ENCODE peak calls at places on chromosome X, in ten cellular contexts. Y is lower lobe of right lung; Z is CD8-positive, alpha-beta memory T cell; A is PC-3; P is mesendoderm; V is activated T-cell treated with anti-CD3 and anti-CD28 coated beads for 24 hours; Q is foreskin melanocyte; N is KG1; B is H54; W is iPS-NIHi11. E is an unnamed sample.

GRCh38 chrX:37871626-37872302 is 24.4 kb upstream of the DYNLT3 start:
- DNase-seq in Y (no peak), Z (no peak), A (peak), P (peak), V (no peak), Q (peak), N (no peak), B (peak), W (peak), E (peak)

GRCh38 chrX:56759736-56760409 is 30.8 kb downstream of the NBDY start:
- DNase-seq in Y (no peak), Z (no peak), A (no peak), P (no peak), V (no peak), Q (no peak), N (no peak), B (no peak), W (no peak), E (no peak)

GRCh38 chrX:53312946-53313745 is 31.8 kb upstream of the IQSEC2 start:
- DNase-seq in Y (no peak), Z (peak), A (peak), P (no peak), V (peak), Q (peak), N (peak), B (no peak), W (peak), E (peak)

GRCh38 chrX:100931218-100931924 is 2.7 kb upstream of the XKRX start:
- DNase-seq in Y (no peak), Z (no peak), A (no peak), P (no peak), V (no peak), Q (no peak), N (no peak), B (no peak), W (no peak), E (no peak)

GRCh38 chrX:153933751-153934472 is 925 bp downstream of the NAA10 start:
- DNase-seq in Y (no peak), Z (no peak), A (peak), P (no peak), V (no peak), Q (peak), N (no peak), B (no peak), W (no peak), E (no peak)

GRCh38 chrX:71103110-71103983 is 3.2 kb downstream of the CXorf65 start:
- DNase-seq in Y (peak), Z (peak), A (no peak), P (peak), V (no peak), Q (peak), N (peak), B (no peak), W (peak), E (no peak)

GRCh38 chrX:140764401-140764919 is 54.9 kb downstream of the LINC00632 start:
- DNase-seq in Y (peak), Z (no peak), A (peak), P (peak), V (no peak), Q (no peak), N (no peak), B (peak), W (peak), E (no peak)

GRCh38 chrX:117743469-117744251 is 372.9 kb downstream of the KLHL13 start:
- DNase-seq in Y (no peak), Z (no peak), A (peak), P (peak), V (no peak), Q (no peak), N (no peak), B (no peak), W (peak), E (peak)

GRCh38 chrX:69126642-69127041 is 38.6 kb downstream of the PJA1 start:
- DNase-seq in Y (no peak), Z (no peak), A (no peak), P (no peak), V (no peak), Q (peak), N (no peak), B (no peak), W (no peak), E (no peak)

GRCh38 chrX:43175428-43175827 is 397.5 kb upstream of the PPP1R2C start:
- DNase-seq in Y (no peak), Z (no peak), A (no peak), P (no peak), V (no peak), Q (no peak), N (no peak), B (no peak), W (no peak), E (no peak)

GRCh38 chrX:153688900-153689590 is 1.3 kb downstream of the SLC6A8 start:
- DNase-seq in Y (no peak), Z (no peak), A (peak), P (no peak), V (no peak), Q (peak), N (no peak), B (no peak), W (no peak), E (peak)

GRCh38 chrX:45771114-45771513 is 570.4 kb upstream of the DIPK2B start:
- DNase-seq in Y (no peak), Z (no peak), A (peak), P (no peak), V (no peak), Q (peak), N (no peak), B (no peak), W (no peak), E (peak)

GRCh38 chrX:14529288-14529989 is at the start of gene GLRA2:
- DNase-seq in Y (no peak), Z (no peak), A (peak), P (peak), V (no peak), Q (peak), N (no peak), B (no peak), W (peak), E (peak)

GRCh38 chrX:9921407-9921806 is 45.8 kb upstream of the CLDN34 start:
- DNase-seq in Y (no peak), Z (no peak), A (no peak), P (no peak), V (no peak), Q (no peak), N (no peak), B (no peak), W (no peak), E (no peak)

GRCh38 chrX:42098897-42099296 is 175.5 kb upstream of the CASK start:
- DNase-seq in Y (no peak), Z (no peak), A (no peak), P (no peak), V (no peak), Q (no peak), N (no peak), B (no peak), W (no peak), E (no peak)

GRCh38 chrX:45669715-45670360 is 469.2 kb upstream of the DIPK2B start:
- DNase-seq in Y (no peak), Z (no peak), A (no peak), P (no peak), V (no peak), Q (no peak), N (no peak), B (no peak), W (no peak), E (no peak)

GRCh38 chrX:118595501-118596042 is 100.0 kb downstream of the DOCK11 start:
- DNase-seq in Y (no peak), Z (no peak), A (no peak), P (no peak), V (no peak), Q (no peak), N (no peak), B (no peak), W (no peak), E (no peak)

E was measured in MCF 10A.